ENCODE peak calls at places on chromosomes 4 and X, in four cellular contexts. T, B, P and N are unnamed samples.
A peak's percentile ranks its signal among the peaks of the same experiment; 100 is the strongest.

GRCh38 chr4:126241631-126242030 is 926.9 kb downstream of the FAT4 start:
- DNase-seq in B (no peak), P (no peak), T (no peak), N (no peak)

GRCh38 chrX:154734101-154734781 is 16.6 kb downstream of the GAB3 start:
- DNase-seq in B (peak; percentile 91), T (no peak), P (no peak), N (no peak)

GRCh38 chr4:26176621-26177121 is 144.1 kb upstream of the RBPJ start:
- DNase-seq in T (no peak), B (peak; percentile 85), P (no peak), N (peak; percentile 21)

GRCh38 chrX:19990225-19990518 is 689 bp downstream of the BCLAF3 start:
- DNase-seq in B (no peak), T (no peak), P (no peak), N (no peak)

GRCh38 chr4:168755643-168756482 is 254.2 kb downstream of the CBR4 start:
- DNase-seq in P (no peak), B (peak; percentile 66), T (no peak), N (no peak)

GRCh38 chr4:56307423-56307822 is 79.9 kb downstream of the AASDH start:
- DNase-seq in T (no peak), P (no peak), B (peak; percentile 4), N (no peak)

GRCh38 chrX:21738145-21738949 is 19.6 kb downstream of the SMPX start:
- DNase-seq in B (no peak), T (peak; percentile 18), P (peak; percentile 85), N (peak; percentile 91)

GRCh38 chrX:132171478-132171877 is 43.7 kb upstream of the FRMD7 start:
- DNase-seq in P (no peak), B (peak; percentile 0), T (no peak), N (no peak)

GRCh38 chr4:130090427-130090826 is 994.5 kb downstream of the C4orf33 start:
- DNase-seq in P (no peak), B (no peak), T (no peak), N (no peak)

GRCh38 chrX:21955398-21956189 is 15.1 kb downstream of the SMS start:
- DNase-seq in P (no peak), T (no peak), B (no peak), N (no peak)

GRCh38 chr4:96035727-96036126 is 195.8 kb downstream of the PDHA2 start:
- DNase-seq in B (no peak), P (no peak), T (no peak), N (peak; percentile 63)

GRCh38 chrX:64204701-64205440 is 637 bp downstream of the AMER1 start:
- DNase-seq in P (peak; percentile 36), B (peak; percentile 19), T (no peak), N (peak; percentile 52)

GRCh38 chr4:170202721-170203120 is 113.0 kb upstream of the AADAT start:
- DNase-seq in T (no peak), P (no peak), B (no peak), N (no peak)

GRCh38 chrX:153519569-153520285 is 2.3 kb downstream of the ATP2B3 start:
- DNase-seq in P (no peak), T (no peak), B (peak; percentile 55), N (no peak)

GRCh38 chr4:38753021-38753806 is 29.6 kb downstream of the TLR10 start:
- DNase-seq in T (peak; percentile 90), P (peak; percentile 97), B (peak; percentile 99), N (peak; percentile 99)

GRCh38 chrX:16882188-16882587 is 12.0 kb upstream of the RBBP7 start:
- DNase-seq in B (peak; percentile 25), P (no peak), T (no peak), N (no peak)

GRCh38 chrX:29890004-29890403 is 325.4 kb upstream of the MAGEB2 start:
- DNase-seq in T (no peak), B (peak; percentile 43), P (no peak), N (no peak)

GRCh38 chr4:95508421-95508820 is 40.4 kb downstream of the UNC5C start:
- DNase-seq in P (no peak), T (no peak), B (peak; percentile 40), N (no peak)

GRCh38 chrX:23803931-23804381 is 21.0 kb downstream of the SAT1 start:
- DNase-seq in B (peak; percentile 67), T (no peak), P (no peak), N (no peak)

GRCh38 chr4:38983756-38984647 is 48.2 kb downstream of the TMEM156 start:
- DNase-seq in P (no peak), T (peak; percentile 23), B (peak; percentile 56), N (no peak)

GRCh38 chr4:175290401-175290800 is 372.2 kb downstream of the ADAM29 start:
- DNase-seq in P (no peak), T (no peak), B (peak; percentile 64), N (no peak)

GRCh38 chrX:54808109-54808604 is 612 bp downstream of the MAGED2 start:
- DNase-seq in T (peak; percentile 70), B (no peak), P (peak; percentile 76), N (no peak)

GRCh38 chrX:17553961-17554482 is 179.0 kb downstream of the NHS start:
- DNase-seq in P (no peak), B (no peak), T (no peak), N (no peak)

GRCh38 chr4:15870079-15870478 is 68.5 kb downstream of the FGFBP1 start:
- DNase-seq in P (no peak), B (no peak), T (no peak), N (no peak)

GRCh38 chr4:46329118-46329976 is 60.6 kb downstream of the GABRA2 start:
- DNase-seq in T (peak; percentile 45), P (peak; percentile 46), B (peak; percentile 61), N (peak; percentile 82)

GRCh38 chr4:155025762-155026457 is 182.5 kb upstream of the NPY2R start:
- DNase-seq in P (peak; percentile 79), T (peak; percentile 48), B (no peak), N (peak; percentile 91)

GRCh38 chr4:187183351-187183750 is 459.7 kb upstream of the FAT1 start:
- DNase-seq in B (no peak), T (peak; percentile 37), P (no peak), N (no peak)

GRCh38 chrX:131298846-131299245 is 9.7 kb upstream of the IGSF1 start:
- DNase-seq in P (no peak), B (no peak), T (no peak), N (no peak)

GRCh38 chr4:58507079-58507478 is 1396.9 kb upstream of the IGFBP7 start:
- DNase-seq in B (no peak), T (no peak), P (peak; percentile 33), N (peak; percentile 60)

GRCh38 chrX:102976290-102976689 is 39.2 kb downstream of the RAB40AL start:
- DNase-seq in P (no peak), B (peak; percentile 5), T (no peak), N (no peak)

GRCh38 chrX:136121788-136122187 is 25.5 kb upstream of the FHL1 start:
- DNase-seq in B (no peak), T (no peak), P (no peak), N (no peak)

GRCh38 chrX:54785901-54786300 is 12.2 kb downstream of the ITIH6 start:
- DNase-seq in P (peak; percentile 40), T (no peak), B (no peak), N (peak; percentile 54)

GRCh38 chr4:149754526-149754925 is 61.1 kb downstream of the IQCM start:
- DNase-seq in B (peak; percentile 70), T (no peak), P (no peak), N (peak; percentile 76)

GRCh38 chr4:183348706-183349659 is 26.8 kb upstream of the CLDN24 start:
- DNase-seq in P (no peak), B (peak; percentile 95), T (no peak), N (peak; percentile 77)

GRCh38 chr4:37666625-37667071 is 19.5 kb downstream of the RELL1 start:
- DNase-seq in B (peak; percentile 95), P (no peak), T (no peak), N (peak; percentile 79)

GRCh38 chr4:72677886-72678285 is 108.9 kb upstream of the ADAMTS3 start:
- DNase-seq in B (no peak), P (no peak), T (no peak), N (no peak)

GRCh38 chr4:24595662-24596061 is 11.3 kb upstream of the DHX15 start:
- DNase-seq in B (no peak), P (no peak), T (no peak), N (no peak)

GRCh38 chr4:64538219-64538618 is 129.0 kb upstream of the TECRL start:
- DNase-seq in B (no peak), T (no peak), P (peak; percentile 69), N (peak; percentile 62)

DNA sequence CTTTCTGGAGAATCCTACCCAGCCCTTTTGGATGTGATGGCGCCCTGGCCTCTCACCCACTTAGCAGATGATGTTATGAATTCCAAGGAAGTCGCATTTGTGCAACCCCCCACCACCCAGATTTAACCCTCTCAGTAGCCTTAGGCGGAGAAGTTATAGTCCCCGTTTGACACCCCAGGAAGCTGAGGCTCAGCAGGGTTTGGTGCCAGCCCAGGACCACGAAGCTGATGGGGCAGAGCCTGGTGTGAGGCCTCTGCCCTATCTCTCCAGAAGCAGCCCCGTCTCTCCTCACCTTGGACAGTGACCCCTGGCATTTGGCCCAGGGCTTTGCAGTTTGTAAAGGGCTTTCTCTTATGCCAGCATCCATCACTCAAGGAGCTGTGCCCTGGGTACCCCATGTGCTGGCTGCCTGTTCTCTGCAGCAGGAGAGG is 1.1 kb downstream of the WFS1 start:
- DNase-seq in P (no peak), T (no peak), B (peak; percentile 7), N (no peak)
- H2BK15ac ChIP-seq in P (no peak overlapping the region), T (no peak overlapping the region), B (peak overlapping the region; percentile 22), N (no peak overlapping the region)

DNA sequence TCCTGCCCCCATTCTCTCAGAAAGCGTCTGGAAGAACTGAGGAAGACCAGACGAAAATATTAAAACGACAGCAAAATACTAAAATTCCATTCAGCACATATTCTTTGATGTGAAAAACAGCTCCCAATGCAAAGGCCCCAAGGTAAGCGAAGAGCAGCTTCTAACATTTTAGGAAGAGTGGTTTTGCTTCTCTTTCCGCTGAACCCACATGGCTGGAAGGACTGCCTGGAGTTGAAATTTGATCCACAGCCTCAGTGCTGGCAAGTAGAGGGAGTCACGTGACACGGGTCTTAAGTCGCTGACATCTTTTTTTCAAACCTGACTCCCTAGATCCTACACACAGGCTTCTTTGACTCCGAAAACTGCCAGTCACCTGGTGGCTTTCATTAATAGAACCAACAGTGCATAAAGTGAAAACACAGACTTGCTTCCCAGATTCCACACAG is at the start of gene FAM13A:
- DNase-seq in T (peak; percentile 80), P (peak; percentile 89), B (peak; percentile 97), N (peak; percentile 98)
- H2BK15ac ChIP-seq in T (no peak within 1 kb of the TSS), P (no peak within 1 kb of the TSS), B (peak within 1 kb of the TSS; percentile 21), N (no peak within 1 kb of the TSS)

DNA sequence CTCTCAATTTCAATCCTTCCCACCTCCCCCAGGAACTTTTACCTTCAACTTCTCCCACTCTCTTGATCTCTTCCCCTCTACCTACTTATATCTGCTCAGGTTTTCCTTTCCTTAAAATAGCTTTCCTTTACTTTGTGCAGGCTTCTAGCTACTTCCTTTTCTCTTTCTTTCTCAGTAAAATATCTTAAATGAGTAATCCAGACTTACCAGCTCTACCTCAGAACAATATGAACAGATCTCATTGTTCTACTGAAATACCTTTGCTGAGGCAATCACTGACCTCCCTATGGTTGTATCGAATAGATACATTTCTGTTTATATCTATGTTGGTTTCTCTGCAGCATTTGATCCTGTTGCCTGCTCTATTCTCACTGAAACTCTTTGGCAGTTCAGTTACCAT is 86.7 kb upstream of the WDR44 start:
- DNase-seq in B (no peak), T (no peak), P (no peak), N (no peak)
- H2BK15ac ChIP-seq in B (no peak overlapping the region), T (no peak overlapping the region), P (no peak overlapping the region), N (no peak overlapping the region)

DNA sequence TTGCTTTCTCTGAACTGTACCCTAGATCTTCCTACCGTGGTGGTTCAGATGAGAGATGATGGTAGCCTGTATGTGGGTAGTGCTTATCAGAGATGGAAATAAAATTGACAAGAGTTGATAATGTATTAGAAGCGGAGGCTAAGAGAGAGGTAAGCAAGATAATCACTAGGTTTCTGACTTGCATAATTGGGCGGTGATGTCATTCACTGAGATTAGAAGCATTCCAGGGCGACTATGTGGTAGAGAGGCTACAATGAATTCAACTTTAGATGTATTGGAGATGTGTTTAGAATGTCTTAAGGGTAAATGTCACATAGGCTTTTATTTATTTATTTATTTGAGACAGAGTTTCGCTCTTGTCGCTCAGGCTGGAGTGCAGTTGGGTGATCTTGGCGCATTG is 409 bp upstream of the TENM3 start:
- DNase-seq in P (no peak), T (no peak), B (peak; percentile 74), N (peak; percentile 94)
- H2BK15ac ChIP-seq in P (no peak overlapping the region), T (no peak overlapping the region), B (peak overlapping the region; percentile 39), N (no peak overlapping the region)